ENCODE peak calls at places on chromosomes 1 and 21, in six cellular contexts. K is effector memory CD4-positive, alpha-beta T cell; M is HEK293T; J is NCI-H460; E is mesothelial cell of epicardium; B is fibroblast of mammary gland. P is an unnamed sample.
A peak's percentile ranks its signal among the peaks of the same experiment; 100 is the strongest.

GRCh38 chr1:151825811-151826660 is 5.6 kb downstream of the RORC start:
- DNase-seq in K (peak; percentile 37), M (no peak), J (no peak), E (no peak), B (no peak), P (no peak)

GRCh38 chr1:245800901-245801605 is 646.3 kb downstream of the KIF26B start:
- DNase-seq in K (no peak), M (no peak), J (no peak), E (no peak), B (no peak), P (no peak)

GRCh38 chr1:45929257-45929687 is 125.9 kb downstream of the MAST2 start:
- DNase-seq in K (no peak), M (peak; percentile 12), J (no peak), E (no peak), B (peak; percentile 82), P (peak; percentile 6)

GRCh38 chr1:84442256-84442655 is 36.8 kb upstream of the RPF1 start:
- DNase-seq in K (no peak), M (peak; percentile 27), J (peak; percentile 40), E (no peak), B (peak; percentile 95), P (peak; percentile 61)

GRCh38 chr1:245791410-245792312 is 636.9 kb downstream of the KIF26B start:
- DNase-seq in K (no peak), M (no peak), J (no peak), E (no peak), B (no peak), P (no peak)

GRCh38 chr1:84972377-84972987 is 24.4 kb downstream of the MCOLN2 start:
- DNase-seq in K (no peak), M (no peak), J (peak; percentile 32), E (no peak), B (peak; percentile 40), P (peak; percentile 20)

GRCh38 chr1:208189183-208189582 is 55.0 kb downstream of the PLXNA2 start:
- DNase-seq in K (no peak), M (no peak), J (no peak), E (no peak), B (no peak), P (no peak)

GRCh38 chr1:102919659-102920058 is 188.7 kb downstream of the COL11A1 start:
- DNase-seq in K (no peak), M (no peak), J (no peak), E (no peak), B (peak; percentile 67), P (no peak)

GRCh38 chr1:240151126-240151735 is 59.5 kb downstream of the FMN2 start:
- DNase-seq in K (no peak), M (no peak), J (no peak), E (no peak), B (peak; percentile 12), P (no peak)

GRCh38 chr1:201637282-201638076 is 98.6 kb downstream of the NAV1 start:
- DNase-seq in K (no peak), M (no peak), J (no peak), E (no peak), B (peak; percentile 82), P (no peak)

GRCh38 chr1:155012052-155012546 is 9.5 kb downstream of the ZBTB7B start:
- DNase-seq in K (no peak), M (peak; percentile 63), J (peak; percentile 59), E (no peak), B (peak; percentile 77), P (no peak)

GRCh38 chr1:64823691-64824476 is 79.0 kb downstream of the RAVER2 start:
- DNase-seq in K (peak; percentile 47), M (peak; percentile 75), J (peak; percentile 77), E (peak; percentile 67), B (peak; percentile 83), P (peak; percentile 35)

GRCh38 chr1:234606731-234607090 is 3.3 kb downstream of the IRF2BP2 start:
- DNase-seq in K (no peak), M (no peak), J (no peak), E (no peak), B (no peak), P (no peak)

GRCh38 chr1:50974618-50974935 is 4.5 kb downstream of the CDKN2C start:
- DNase-seq in K (no peak), M (no peak), J (no peak), E (no peak), B (no peak), P (no peak)

GRCh38 chr21:34526618-34527290 is 14.7 kb upstream of the KCNE1 start:
- DNase-seq in K (no peak), M (peak; percentile 75), J (peak; percentile 86), E (peak; percentile 62), B (peak; percentile 100), P (peak; percentile 98)

GRCh38 chr1:160607051-160608032 is 28.0 kb upstream of the CD84 start:
- DNase-seq in K (peak; percentile 59), M (peak; percentile 69), J (peak; percentile 70), E (peak; percentile 46), B (peak; percentile 75), P (peak; percentile 75)

GRCh38 chr1:229714964-229715603 is 89.0 kb downstream of the URB2 start:
- DNase-seq in K (peak; percentile 21), M (no peak), J (peak; percentile 62), E (no peak), B (peak; percentile 31), P (peak; percentile 48)

GRCh38 chr1:9161963-9162362 is 33.1 kb upstream of the GPR157 start:
- DNase-seq in K (no peak), M (no peak), J (no peak), E (no peak), B (no peak), P (no peak)

GRCh38 chr1:1058088-1058905 is 15.8 kb downstream of the RNF223 start:
- DNase-seq in K (no peak), M (no peak), J (no peak), E (no peak), B (no peak), P (peak; percentile 50)

GRCh38 chr21:39924577-39925308 is 57.5 kb downstream of the PCP4 start:
- DNase-seq in K (no peak), M (no peak), J (no peak), E (no peak), B (no peak), P (no peak)

GRCh38 chr1:41658444-41659158 is 174.1 kb upstream of the EDN2 start:
- DNase-seq in K (no peak), M (no peak), J (no peak), E (no peak), B (no peak), P (no peak)

GRCh38 chr1:84083321-84083720 is 60.8 kb upstream of the PRKACB start:
- DNase-seq in K (no peak), M (no peak), J (no peak), E (no peak), B (peak; percentile 23), P (no peak)

GRCh38 chr1:45883633-45884032 is 80.2 kb downstream of the MAST2 start:
- DNase-seq in K (no peak), M (no peak), J (no peak), E (no peak), B (no peak), P (no peak)

GRCh38 chr1:5678759-5679158 is 313.5 kb downstream of the NPHP4 start:
- DNase-seq in K (no peak), M (no peak), J (no peak), E (no peak), B (no peak), P (no peak)

GRCh38 chr1:244224487-244225430 is 173.7 kb downstream of the ZBTB18 start:
- DNase-seq in K (no peak), M (no peak), J (no peak), E (no peak), B (peak; percentile 26), P (no peak)

GRCh38 chr1:244388961-244389360 is 62.7 kb downstream of the ADSS2 start:
- DNase-seq in K (no peak), M (no peak), J (no peak), E (no peak), B (no peak), P (no peak)

GRCh38 chr1:219271914-219272545 is 98.4 kb downstream of the LYPLAL1 start:
- DNase-seq in K (no peak), M (no peak), J (no peak), E (no peak), B (peak; percentile 63), P (no peak)

GRCh38 chr1:118928739-118929554 is 59.2 kb downstream of the TBX15 start:
- DNase-seq in K (no peak), M (peak; percentile 27), J (peak; percentile 4), E (peak; percentile 43), B (peak; percentile 61), P (no peak)

GRCh38 chr1:111989531-111990025 is at the start of gene KCND3:
- DNase-seq in K (no peak), M (peak; percentile 56), J (no peak), E (peak; percentile 63), B (peak; percentile 4), P (no peak)